ENCODE peak calls at places on chromosomes 12 and 14, in eight cellular contexts. A is SK-N-SH, B is A549, P is sigmoid colon, C is upper lobe of left lung, D is ovary, R is transverse colon, M is esophagus muscularis mucosa. S is an unnamed sample.

GRCh38 chr12:116924558-116925453 is 14.1 kb downstream of the FBXW8 start:
- DNase-seq in R (peak), C (no peak), D (no peak), A (no peak), M (no peak), B (no peak), P (no peak), S (no peak)

GRCh38 chr12:40107098-40107802 is 1.4 kb upstream of the SLC2A13 start:
- DNase-seq in B (peak), P (peak), C (peak), A (peak), R (peak), D (peak), M (peak), S (peak)

GRCh38 chr12:34292736-34293625 is 270.7 kb downstream of the ALG10 start:
- DNase-seq in B (no peak), M (no peak), A (no peak), C (peak), D (peak), R (peak), P (peak), S (no peak)

GRCh38 chr12:129571901-129572494 is 331.8 kb downstream of the TMEM132D start:
- DNase-seq in D (no peak), P (no peak), B (no peak), R (no peak), C (peak), A (no peak), M (no peak), S (no peak)

GRCh38 chr12:232731-233614 is 19.0 kb upstream of the SLC6A12 start:
- DNase-seq in R (no peak), D (no peak), A (no peak), C (no peak), B (no peak), P (no peak), M (no peak), S (no peak)

GRCh38 chr12:39831587-39832315 is 212.1 kb upstream of the ABCD2 start:
- DNase-seq in R (no peak), P (no peak), M (no peak), D (no peak), A (no peak), B (peak), C (no peak), S (no peak)

GRCh38 chr14:25007832-25008231 is 42.1 kb downstream of the STXBP6 start:
- DNase-seq in A (no peak), D (no peak), C (no peak), B (no peak), R (no peak), M (no peak), P (no peak), S (no peak)

GRCh38 chr14:21860172-21860571 is 186.6 kb upstream of the OR4E1 start:
- DNase-seq in B (peak), A (peak), R (no peak), C (no peak), P (no peak), D (no peak), M (no peak), S (no peak)

GRCh38 chr12:64320611-64321010 is 69.9 kb downstream of the C12orf56 start:
- DNase-seq in P (no peak), B (no peak), M (no peak), R (no peak), D (no peak), C (no peak), A (no peak), S (no peak)

GRCh38 chr14:33782923-33783322 is 168.0 kb downstream of the EGLN3 start:
- DNase-seq in B (no peak), P (no peak), C (no peak), D (no peak), R (no peak), A (no peak), M (no peak), S (no peak)

GRCh38 chr14:101559624-101560533 is 1.4 kb upstream of the DIO3 start:
- DNase-seq in A (peak), D (peak), C (peak), R (peak), B (no peak), P (peak), M (no peak), S (no peak)

GRCh38 chr12:110475426-110475825 is 6.8 kb downstream of the FAM216A start:
- DNase-seq in M (no peak), D (no peak), B (no peak), A (no peak), R (no peak), C (no peak), P (no peak), S (no peak)

GRCh38 chr12:114355389-114356088 is 50.4 kb downstream of the TBX5 start:
- DNase-seq in D (peak), P (no peak), C (peak), A (peak), B (no peak), M (no peak), R (no peak), S (no peak)

GRCh38 chr12:114671664-114672476 is 12.1 kb downstream of the TBX3 start:
- DNase-seq in C (peak), B (no peak), M (no peak), A (peak), D (peak), P (no peak), R (no peak), S (no peak)

GRCh38 chr12:12804011-12804410 is 9.1 kb upstream of the DDX47 start:
- DNase-seq in P (no peak), B (peak), A (no peak), C (no peak), D (no peak), M (no peak), R (no peak), S (no peak)

GRCh38 chr14:35121026-35121886 is 534 bp downstream of the PPP2R3C start:
- DNase-seq in D (no peak), A (no peak), C (no peak), P (no peak), B (peak), M (no peak), R (peak), S (no peak)

GRCh38 chr12:13537623-13538022 is 341.1 kb downstream of the EMP1 start:
- DNase-seq in P (no peak), R (no peak), D (no peak), C (no peak), B (no peak), A (no peak), M (peak), S (no peak)

GRCh38 chr14:101578489-101578888 is 17.2 kb downstream of the DIO3 start:
- DNase-seq in C (no peak), A (no peak), B (no peak), P (no peak), M (no peak), D (no peak), R (no peak), S (no peak)

GRCh38 chr12:65327207-65328076 is 49.0 kb downstream of the MSRB3 start:
- DNase-seq in P (peak), A (no peak), D (peak), R (no peak), M (no peak), C (no peak), B (no peak), S (no peak)

GRCh38 chr12:131855521-131856142 is 27.4 kb downstream of the MMP17 start:
- DNase-seq in C (peak), A (no peak), B (no peak), D (no peak), P (no peak), R (no peak), M (no peak), S (no peak)

GRCh38 chr14:51525705-51526104 is 126.0 kb upstream of the FRMD6 start:
- DNase-seq in D (no peak), A (no peak), C (no peak), B (no peak), P (no peak), M (no peak), R (no peak), S (no peak)

GRCh38 chr14:87066221-87066817 is 926.7 kb downstream of the GALC start:
- DNase-seq in R (no peak), D (no peak), C (no peak), A (no peak), P (no peak), B (no peak), M (no peak), S (no peak)

GRCh38 chr12:6053541-6053940 is 70.9 kb downstream of the VWF start:
- DNase-seq in C (no peak), R (no peak), A (no peak), P (no peak), D (no peak), M (no peak), B (no peak), S (no peak)

GRCh38 chr14:91834571-91834970 is 32.8 kb downstream of the TC2N start:
- DNase-seq in P (no peak), B (no peak), R (no peak), C (no peak), M (no peak), A (no peak), D (no peak), S (no peak)

GRCh38 chr12:124745891-124746570 is 117.6 kb downstream of the SCARB1 start:
- DNase-seq in M (peak), B (peak), P (peak), D (peak), A (peak), R (peak), C (peak), S (peak)

GRCh38 chr12:105296116-105297095 is 34.1 kb upstream of the C12orf75 start:
- DNase-seq in C (no peak), D (no peak), A (no peak), B (no peak), M (peak), P (no peak), R (no peak), S (no peak)

GRCh38 chr14:63454863-63455622 is 88.1 kb downstream of the PPP2R5E start:
- DNase-seq in M (no peak), R (no peak), B (no peak), D (no peak), C (no peak), P (no peak), A (no peak), S (no peak)

GRCh38 chr14:22003471-22003870 is 329.9 kb upstream of the OR4E1 start:
- DNase-seq in A (no peak), B (no peak), D (no peak), R (no peak), M (no peak), P (no peak), C (peak), S (no peak)

GRCh38 chr12:63916561-63917476 is 72.3 kb downstream of the SRGAP1 start:
- DNase-seq in A (no peak), B (no peak), P (no peak), M (no peak), R (no peak), C (no peak), D (no peak), S (no peak)

GRCh38 chr12:70366581-70367267 is 634 bp downstream of the KCNMB4 start:
- DNase-seq in B (peak), M (no peak), P (peak), D (peak), C (peak), A (peak), R (peak), S (no peak)

GRCh38 chr14:28777773-28778606 is 11.4 kb downstream of the FOXG1 start:
- DNase-seq in D (no peak), C (no peak), R (no peak), A (no peak), P (no peak), M (no peak), B (no peak), S (no peak)

GRCh38 chr12:128829870-128830504 is 6.2 kb upstream of the SLC15A4 start:
- DNase-seq in R (peak), P (peak), D (no peak), A (no peak), C (no peak), B (no peak), M (no peak), S (no peak)

GRCh38 chr14:96096639-96097610 is 57.8 kb downstream of the C14orf132 start:
- DNase-seq in B (no peak), P (no peak), C (no peak), M (no peak), D (no peak), A (no peak), R (no peak), S (no peak)

GRCh38 chr12:50845021-50845647 is 2.4 kb downstream of the TMPRSS12 start:
- DNase-seq in R (no peak), M (no peak), D (no peak), P (no peak), C (no peak), B (no peak), A (no peak), S (no peak)

GRCh38 chr14:39417014-39417413 is 15.2 kb downstream of the FBXO33 start:
- DNase-seq in A (no peak), C (no peak), R (no peak), P (no peak), D (no peak), B (no peak), M (no peak), S (no peak)

GRCh38 chr12:31896514-31897039 is 62.6 kb upstream of the RESF1 start:
- DNase-seq in R (peak), M (no peak), P (no peak), A (no peak), C (no peak), B (no peak), D (peak), S (no peak)

GRCh38 chr14:51884086-51884927 is 23.9 kb downstream of the GNG2 start:
- DNase-seq in A (peak), R (no peak), P (no peak), C (no peak), D (no peak), B (no peak), M (no peak), S (no peak)

GRCh38 chr12:29552324-29552927 is 54.9 kb upstream of the OVCH1 start:
- DNase-seq in M (no peak), R (peak), C (no peak), D (peak), A (peak), P (peak), B (peak), S (peak)

GRCh38 chr14:68596211-68596610 is 196.7 kb downstream of the ZFP36L1 start:
- DNase-seq in M (no peak), C (no peak), B (no peak), A (no peak), P (no peak), R (no peak), D (no peak), S (no peak)

GRCh38 chr14:97604731-97605130 is 807.5 kb downstream of the VRK1 start:
- DNase-seq in R (no peak), D (no peak), P (no peak), M (peak), A (no peak), C (no peak), B (no peak), S (no peak)
- TF ChIP-seq EP300 in R (no peak), D (no peak), P (no peak), M (no peak), A (no peak), C (no peak), B (no peak), S (no peak)

GRCh38 chr14:70822706-70823185 is 13.4 kb upstream of the MAP3K9 start:
- DNase-seq in C (peak), D (peak), B (peak), A (peak), M (no peak), P (no peak), R (peak), S (no peak)
- TF ChIP-seq EP300 in C (no peak), D (no peak), B (no peak), A (no peak), M (no peak), P (no peak), R (no peak), S (no peak)

GRCh38 chr12:96354844-96355534 is 45.2 kb downstream of the CDK17 start:
- DNase-seq in D (no peak), M (no peak), A (no peak), C (no peak), P (no peak), B (no peak), R (no peak), S (no peak)

GRCh38 chr12:96361074-96361473 is 39.2 kb downstream of the CDK17 start:
- DNase-seq in M (no peak), B (no peak), R (no peak), A (no peak), P (no peak), C (no peak), D (no peak), S (no peak)

GRCh38 chr12:96360550-96360949 is 39.7 kb downstream of the CDK17 start:
- DNase-seq in C (no peak), A (no peak), D (no peak), M (no peak), R (no peak), B (no peak), P (no peak), S (no peak)

GRCh38 chr12:96356831-96357230 is 43.4 kb downstream of the CDK17 start:
- DNase-seq in P (no peak), C (no peak), A (no peak), B (no peak), D (no peak), R (no peak), M (no peak), S (no peak)

DNA sequence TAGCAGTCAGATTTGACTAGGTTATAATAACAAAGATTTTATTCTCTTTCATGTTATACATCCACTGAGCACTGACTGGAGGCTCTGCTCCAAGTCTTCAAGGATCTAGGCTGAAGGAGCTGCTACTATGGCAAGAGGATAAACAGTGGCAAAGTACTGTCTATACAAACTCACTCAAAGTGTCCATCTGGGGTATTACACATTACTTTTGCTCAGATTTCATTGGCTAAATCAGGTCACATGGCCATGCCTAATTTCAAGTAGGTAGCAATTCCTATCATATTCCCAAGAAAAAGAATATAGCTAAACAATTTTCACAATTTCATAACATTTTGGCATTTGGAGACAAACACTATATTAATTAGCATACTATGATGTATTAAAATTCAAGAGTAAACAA is 40.9 kb downstream of the CDK17 start:
- DNase-seq in R (no peak), C (no peak), A (no peak), M (no peak), B (peak), D (no peak), P (no peak), S (no peak)
- TF ChIP-seq EP300 in R (no peak), C (no peak), A (no peak), M (no peak), B (no peak), D (no peak), P (no peak), S (no peak)

DNA sequence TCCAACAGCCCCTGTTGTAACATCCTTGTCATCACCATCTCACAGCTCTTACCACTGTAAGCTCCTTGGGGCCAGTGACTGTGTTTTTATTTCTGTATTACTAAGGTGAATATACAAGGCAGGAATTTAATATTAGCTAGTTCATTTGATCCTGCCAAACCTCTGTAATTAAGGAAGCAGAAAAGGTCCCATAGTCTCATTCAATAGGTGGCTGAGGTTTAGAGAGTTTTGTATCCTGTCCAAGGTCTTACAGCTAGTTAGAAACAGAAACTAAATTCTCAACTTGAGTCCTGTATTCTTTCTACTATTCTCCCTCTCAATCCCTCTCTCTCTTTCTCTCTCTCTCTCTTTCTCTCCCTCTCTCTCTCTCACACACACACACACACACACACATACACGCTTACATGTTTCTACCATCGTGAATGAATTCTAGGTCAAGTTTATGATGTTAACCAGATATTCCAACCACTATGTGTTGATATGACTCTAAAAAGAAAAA is 543 bp upstream of the GLIPR1 start:
- DNase-seq in P (no peak), C (no peak), M (no peak), D (no peak), A (no peak), R (no peak), B (no peak), S (no peak)
- TF ChIP-seq EP300 in P (no peak), C (no peak), M (no peak), D (no peak), A (no peak), R (no peak), B (no peak), S (no peak)

GRCh38 chr14:99040047-99040446 is 231.9 kb downstream of the BCL11B start:
- DNase-seq in M (no peak), R (no peak), A (no peak), B (no peak), D (no peak), P (no peak), C (no peak), S (no peak)

GRCh38 chr14:99039316-99040041 is 232.5 kb downstream of the BCL11B start:
- DNase-seq in R (no peak), M (no peak), D (no peak), A (no peak), C (no peak), B (no peak), P (no peak), S (no peak)

GRCh38 chr14:99037777-99038176 is 234.2 kb downstream of the BCL11B start:
- DNase-seq in P (no peak), D (no peak), R (no peak), C (no peak), A (no peak), B (no peak), M (no peak), S (no peak)

GRCh38 chr14:99036594-99037293 is 235.3 kb downstream of the BCL11B start:
- DNase-seq in P (no peak), B (no peak), C (no peak), M (no peak), D (no peak), R (no peak), A (no peak), S (no peak)

DNA sequence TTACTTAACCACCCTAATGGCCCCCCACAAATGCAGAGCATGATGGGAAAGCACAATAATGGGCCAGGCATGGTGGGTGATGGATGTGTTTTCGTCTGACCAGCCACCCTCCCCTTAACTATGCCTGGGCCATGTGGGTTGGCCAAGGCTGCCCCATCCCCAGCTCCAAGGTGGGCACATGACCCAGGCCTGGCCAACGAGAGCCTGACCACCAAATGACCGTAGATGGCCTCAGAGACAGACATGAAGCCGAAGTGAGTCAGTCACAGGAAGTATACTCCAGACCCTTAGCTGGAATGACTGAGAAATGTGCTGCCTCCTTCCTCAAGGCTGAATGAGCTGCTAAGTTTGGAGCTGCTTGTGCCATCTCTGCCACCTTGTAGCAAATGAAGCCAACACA is 233.6 kb downstream of the BCL11B start:
- DNase-seq in B (no peak), P (no peak), D (no peak), C (no peak), A (no peak), M (no peak), R (no peak), S (no peak)
- TF ChIP-seq EP300 in B (no peak), P (no peak), D (no peak), C (no peak), A (no peak), M (no peak), R (no peak), S (no peak)

S was measured in tibial nerve.